ENCODE peak calls at places on chromosomes 6 and 20, in eight cellular contexts. H is CD8-positive, alpha-beta T cell; T is endodermal cell; A is Calu3; L is fibroblast of mammary gland; C is left ventricle myocardium inferior; K is CD4-positive, alpha-beta T cell; J is vagina. U is an unnamed sample.
A peak's percentile ranks its signal among the peaks of the same experiment; 100 is the strongest.

GRCh38 chr6:63649847-63650265 is 14.3 kb downstream of the PHF3 start:
- DNase-seq in H (no peak), T (no peak), A (no peak), L (no peak), C (no peak), K (no peak), J (no peak), U (no peak)

GRCh38 chr20:19435820-19436219 is 223.4 kb downstream of the SLC24A3 start:
- DNase-seq in H (no peak), T (no peak), A (no peak), L (no peak), C (no peak), K (no peak), J (peak; percentile 6), U (no peak)

GRCh38 chr6:15400572-15401004 is 154.7 kb downstream of the JARID2 start:
- DNase-seq in H (no peak), T (peak; percentile 64), A (no peak), L (no peak), C (peak; percentile 78), K (no peak), J (no peak), U (no peak)

GRCh38 chr6:5997420-5998093 is 9.2 kb downstream of the NRN1 start:
- DNase-seq in H (no peak), T (peak; percentile 86), A (no peak), L (peak; percentile 40), C (no peak), K (no peak), J (no peak), U (no peak)

GRCh38 chr6:38499046-38499445 is 140.7 kb downstream of the BTBD9 start:
- DNase-seq in H (no peak), T (no peak), A (no peak), L (no peak), C (no peak), K (no peak), J (no peak), U (no peak)

GRCh38 chr6:124913056-124913455 is 49.2 kb upstream of the RNF217 start:
- DNase-seq in H (no peak), T (no peak), A (no peak), L (no peak), C (no peak), K (no peak), J (no peak), U (no peak)

GRCh38 chr6:48476257-48476656 is 365.3 kb upstream of the PTCHD4 start:
- DNase-seq in H (no peak), T (peak; percentile 72), A (peak; percentile 10), L (peak; percentile 61), C (no peak), K (no peak), J (no peak), U (peak; percentile 24)

GRCh38 chr6:11207199-11207968 is 25.1 kb downstream of the NEDD9 start:
- DNase-seq in H (no peak), T (peak; percentile 29), A (peak; percentile 79), L (peak; percentile 97), C (peak; percentile 38), K (no peak), J (peak; percentile 91), U (peak; percentile 99)

GRCh38 chr20:35232575-35232974 is 6.1 kb downstream of the MMP24 start:
- DNase-seq in H (no peak), T (no peak), A (no peak), L (peak; percentile 29), C (no peak), K (no peak), J (no peak), U (peak; percentile 67)

GRCh38 chr6:161101517-161101916 is 109.9 kb downstream of the MAP3K4 start:
- DNase-seq in H (no peak), T (no peak), A (no peak), L (no peak), C (no peak), K (no peak), J (no peak), U (no peak)

GRCh38 chr20:59010321-59010994 is 3.4 kb upstream of the CTSZ start:
- DNase-seq in H (no peak), T (no peak), A (no peak), L (no peak), C (no peak), K (no peak), J (peak; percentile 79), U (no peak)

GRCh38 chr6:85169189-85169588 is 280.7 kb upstream of the NT5E start:
- DNase-seq in H (no peak), T (no peak), A (no peak), L (no peak), C (no peak), K (no peak), J (no peak), U (no peak)

GRCh38 chr6:104789770-104790190 is 69.9 kb downstream of the HACE1 start:
- DNase-seq in H (no peak), T (no peak), A (no peak), L (peak; percentile 46), C (no peak), K (no peak), J (no peak), U (peak; percentile 55)

GRCh38 chr20:20793570-20793969 is 81.1 kb upstream of the RALGAPA2 start:
- DNase-seq in H (no peak), T (no peak), A (no peak), L (no peak), C (no peak), K (no peak), J (no peak), U (no peak)

GRCh38 chr6:160070831-160071230 is 50.8 kb upstream of the SLC22A1 start:
- DNase-seq in H (no peak), T (no peak), A (no peak), L (no peak), C (no peak), K (no peak), J (no peak), U (no peak)

GRCh38 chr6:160073272-160073671 is 48.3 kb upstream of the SLC22A1 start:
- DNase-seq in H (no peak), T (no peak), A (no peak), L (no peak), C (no peak), K (no peak), J (no peak), U (no peak)

GRCh38 chr6:160070427-160070826 is 51.2 kb upstream of the SLC22A1 start:
- DNase-seq in H (no peak), T (peak; percentile 32), A (no peak), L (no peak), C (no peak), K (no peak), J (no peak), U (no peak)

GRCh38 chr6:160069459-160069858 is 52.2 kb upstream of the SLC22A1 start:
- DNase-seq in H (no peak), T (no peak), A (no peak), L (no peak), C (no peak), K (no peak), J (no peak), U (no peak)

DNA sequence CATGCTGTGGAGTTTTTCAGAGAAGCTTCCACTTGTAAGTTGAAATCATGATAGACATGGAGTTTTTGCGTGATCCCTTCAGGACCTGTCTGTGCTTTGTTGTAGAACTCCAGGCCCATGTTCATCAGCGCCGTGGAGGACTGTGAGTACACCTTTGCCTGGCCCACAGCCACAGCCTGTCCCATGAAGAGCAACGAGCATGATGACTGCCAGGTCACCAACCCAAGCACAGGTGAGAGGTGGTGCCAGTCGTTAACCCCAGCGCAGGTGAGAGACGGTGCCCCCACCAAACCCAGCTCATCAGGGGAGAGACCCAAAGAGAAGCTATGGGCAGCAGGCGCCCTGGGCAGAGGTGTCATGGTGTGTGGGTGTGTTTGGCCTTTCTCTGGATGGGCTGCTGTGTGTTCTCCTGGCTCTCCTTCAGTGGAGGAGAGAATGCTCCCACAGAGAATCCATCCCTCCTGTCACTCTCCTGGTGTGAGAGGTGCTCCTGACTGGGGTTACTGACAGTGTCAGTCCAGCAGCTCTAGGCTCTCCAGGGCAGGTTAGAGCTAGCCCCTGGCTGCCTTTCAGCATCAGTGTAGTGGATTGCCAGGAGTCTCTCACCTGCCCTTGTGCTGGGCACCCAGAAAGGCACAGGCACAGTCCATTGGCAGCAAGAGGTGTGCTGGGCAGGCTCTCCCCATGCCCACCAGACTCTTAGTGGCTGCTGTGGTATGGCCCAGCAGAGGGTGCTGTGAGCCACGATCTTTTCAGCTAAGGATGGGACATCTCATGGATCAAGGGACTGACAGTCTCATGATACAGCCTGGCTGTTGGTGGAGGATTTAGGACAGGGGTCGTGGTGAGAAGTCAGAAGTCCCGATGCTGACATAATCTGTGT is 49.6 kb upstream of the SLC22A1 start:
- DNase-seq in H (no peak), T (peak; percentile 72), A (no peak), L (no peak), C (no peak), K (no peak), J (no peak), U (no peak)
- TF ChIP-seq CTCF in H (no peak), T (peak; percentile 70), A (peak; percentile 16), L (no peak), C (peak; percentile 31), K (no peak), J (no peak), U (no peak)

DNA sequence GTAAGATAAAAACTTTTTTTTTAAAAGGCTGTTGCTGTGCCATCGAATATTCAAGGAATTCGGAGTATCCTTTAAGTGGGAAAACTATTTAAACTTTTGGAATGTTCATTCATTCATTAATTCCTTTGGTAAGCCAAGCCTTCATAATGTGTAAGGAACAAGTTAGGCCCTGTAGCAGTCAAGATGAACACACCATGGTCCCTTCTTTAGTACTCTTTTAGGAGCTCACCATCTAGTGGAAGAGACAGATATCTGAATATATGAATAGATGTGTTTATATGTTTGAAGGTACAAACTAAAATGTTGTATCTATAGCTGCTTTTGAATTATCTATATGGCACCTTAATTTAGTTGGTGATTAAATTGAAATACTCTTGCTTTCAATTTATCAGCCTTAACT is 5.8 kb downstream of the SPO11 start:
- DNase-seq in H (no peak), T (no peak), A (no peak), L (no peak), C (no peak), K (no peak), J (no peak), U (peak; percentile 12)
- TF ChIP-seq CTCF in H (no peak), T (peak; percentile 20), A (no peak), L (no peak), C (no peak), K (no peak), J (no peak), U (no peak)

DNA sequence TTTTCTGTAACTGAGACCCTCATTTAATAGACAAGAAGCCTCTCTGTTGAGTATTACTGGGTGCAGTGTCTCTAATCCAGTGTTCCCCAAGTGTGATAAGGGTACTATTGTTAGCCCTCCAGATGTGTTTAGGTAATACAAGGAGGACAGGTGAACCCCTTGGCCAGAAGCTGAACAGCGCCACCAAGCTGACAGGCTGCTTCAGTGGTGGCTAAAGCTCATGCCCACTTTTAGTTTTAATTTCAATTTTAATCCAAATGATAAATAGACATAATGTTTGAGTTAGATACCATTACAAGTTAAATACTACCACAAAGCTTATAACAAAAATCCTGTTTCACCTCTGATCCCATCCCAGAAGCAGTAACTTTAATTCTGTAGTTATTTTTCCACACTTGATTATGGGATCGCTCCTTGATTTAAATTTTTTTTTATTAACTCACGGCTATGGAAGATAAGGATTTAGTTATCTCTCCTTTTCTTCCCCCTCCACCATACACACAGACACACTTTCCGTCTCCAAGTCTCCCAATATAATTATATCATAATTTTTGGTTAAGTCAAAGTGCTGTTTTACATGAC is 8.3 kb upstream of the STK35 start:
- DNase-seq in H (no peak), T (peak; percentile 82), A (peak; percentile 42), L (peak; percentile 6), C (no peak), K (no peak), J (no peak), U (no peak)
- TF ChIP-seq CTCF in H (peak; percentile 21), T (peak; percentile 97), A (peak; percentile 46), L (peak; percentile 56), C (peak; percentile 46), K (no peak), J (no peak), U (peak; percentile 44)

GRCh38 chr6:33619166-33619565 is 2.0 kb upstream of the ITPR3 start:
- DNase-seq in H (no peak), T (no peak), A (no peak), L (no peak), C (no peak), K (no peak), J (no peak), U (no peak)
- TF ChIP-seq CTCF in H (no peak), T (peak; percentile 29), A (no peak), L (no peak), C (no peak), K (no peak), J (no peak), U (no peak)

U was measured in fibroblast of the aortic adventitia.